ENCODE peak calls at places on chromosomes 1 and 21, in four cellular contexts. K, H, V and M are unnamed samples. For H3K79me1, the result is how much of the 10 kb centered on the place peaks cover.

GRCh38 chr1:234611153-234611798 is 1.3 kb upstream of the IRF2BP2 start:
- DNase-seq in K (peak), H (peak), V (peak), M (peak)

GRCh38 chr1:84298336-84298687 is 3.2 kb upstream of the SAMD13 start:
- DNase-seq in K (no peak), H (peak), V (peak), M (peak)

GRCh38 chr1:31416101-31416736 is 3.2 kb downstream of the SERINC2 start:
- DNase-seq in K (no peak), H (no peak), V (no peak), M (peak)

GRCh38 chr1:43270421-43271095 is 775 bp downstream of the TMEM125 start:
- DNase-seq in K (peak), H (no peak), V (peak), M (peak)

GRCh38 chr1:20237646-20238045 is 51.3 kb upstream of the PLA2G2C start:
- DNase-seq in K (no peak), H (no peak), V (no peak), M (no peak)

GRCh38 chr1:116916533-116917460 is 7.1 kb downstream of the PTGFRN start:
- DNase-seq in K (no peak), H (no peak), V (no peak), M (no peak)

GRCh38 chr1:36304521-36304920 is 1.6 kb upstream of the SH3D21 start:
- DNase-seq in K (no peak), H (no peak), V (no peak), M (no peak)

GRCh38 chr1:1298861-1299685 is 8.7 kb downstream of the ACAP3 start:
- DNase-seq in K (no peak), H (no peak), V (peak), M (peak)

GRCh38 chr1:2202843-2203601 is 8.4 kb upstream of the FAAP20 start:
- DNase-seq in K (no peak), H (no peak), V (no peak), M (no peak)

GRCh38 chr1:169090900-169091311 is 15.6 kb upstream of the ATP1B1 start:
- DNase-seq in K (no peak), H (no peak), V (no peak), M (no peak)

GRCh38 chr1:234979316-234980223 is 149.1 kb downstream of the TOMM20 start:
- DNase-seq in K (no peak), H (no peak), V (no peak), M (no peak)

GRCh38 chr21:42971897-42972275 is 2.5 kb upstream of the PKNOX1 start:
- DNase-seq in K (no peak), H (no peak), V (peak), M (no peak)

GRCh38 chr1:161727343-161727924 is 6.1 kb downstream of the FCRLB start:
- DNase-seq in K (no peak), H (peak), V (no peak), M (no peak)

GRCh38 chr1:71762514-71763255 is 519.7 kb downstream of the NEGR1 start:
- DNase-seq in K (no peak), H (no peak), V (no peak), M (no peak)

GRCh38 chr1:152621993-152622392 is 910 bp downstream of the LCE3A start:
- DNase-seq in K (no peak), H (no peak), V (no peak), M (no peak)

GRCh38 chr1:106536741-106537140 is 519.7 kb upstream of the PRMT6 start:
- DNase-seq in K (no peak), H (no peak), V (no peak), M (no peak)

GRCh38 chr1:197807739-197808453 is 32.6 kb upstream of the DENND1B start:
- DNase-seq in K (no peak), H (no peak), V (no peak), M (no peak)

GRCh38 chr1:215397106-215397505 is 170.0 kb upstream of the KCTD3 start:
- DNase-seq in K (no peak), H (no peak), V (no peak), M (no peak)
- H3K79me1 ChIP-seq in K (under half), H (under half), V (under half), M (under half)

GRCh38 chr21:44024895-44025353 is 12.8 kb downstream of the TRAPPC10 start:
- DNase-seq in K (no peak), H (peak), V (no peak), M (peak)

GRCh38 chr21:44024257-44024656 is 12.1 kb downstream of the TRAPPC10 start:
- DNase-seq in K (no peak), H (no peak), V (no peak), M (no peak)

GRCh38 chr21:44029460-44030087 is 17.5 kb downstream of the TRAPPC10 start:
- DNase-seq in K (no peak), H (no peak), V (no peak), M (no peak)

GRCh38 chr21:44028287-44028659 is 16.2 kb downstream of the TRAPPC10 start:
- DNase-seq in K (no peak), H (no peak), V (no peak), M (no peak)

DNA sequence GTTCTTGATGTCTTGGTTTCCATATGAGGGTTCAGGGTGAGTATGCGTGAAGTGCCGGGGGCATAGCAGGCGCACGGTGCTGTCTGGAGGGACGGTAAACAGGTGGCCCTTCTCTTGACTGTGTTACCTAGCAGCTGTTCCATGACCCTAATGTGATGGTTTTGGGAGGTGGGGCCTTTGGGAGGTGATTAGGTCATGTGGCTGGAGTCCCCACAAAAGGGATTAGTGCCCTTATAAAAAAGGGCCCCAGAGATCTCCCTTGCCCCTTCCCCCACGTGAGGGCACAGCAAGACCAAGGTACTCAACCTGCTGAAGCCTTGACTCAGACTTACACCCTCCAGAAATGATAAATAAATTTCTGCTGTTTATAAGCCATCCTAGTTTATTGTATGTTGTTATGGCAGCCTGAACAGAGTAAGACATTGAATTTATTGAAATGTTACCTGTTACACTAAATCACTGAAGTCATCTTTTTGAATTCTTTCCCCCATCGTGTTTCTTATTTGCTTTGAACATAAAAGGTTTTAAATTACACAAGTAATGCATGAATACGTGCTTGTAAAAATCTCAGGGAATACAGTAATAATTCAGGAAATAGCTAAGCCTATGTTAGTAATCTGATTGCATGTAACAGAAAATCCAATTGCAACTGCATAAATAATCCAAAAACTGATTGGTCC is 15.6 kb downstream of the TRAPPC10 start:
- DNase-seq in K (no peak), H (no peak), V (no peak), M (no peak)
- H4K5ac ChIP-seq in K (peak), H (no peak), V (no peak), M (no peak)

GRCh38 chr1:227846265-227846858 is 30.9 kb downstream of the PRSS38 start:
- DNase-seq in K (no peak), H (no peak), V (no peak), M (no peak)

GRCh38 chr1:227841141-227841540 is 25.7 kb downstream of the PRSS38 start:
- DNase-seq in K (no peak), H (no peak), V (no peak), M (no peak)

GRCh38 chr1:227845115-227845389 is 29.6 kb downstream of the PRSS38 start:
- DNase-seq in K (no peak), H (no peak), V (no peak), M (no peak)

GRCh38 chr1:227845519-227845918 is 30.0 kb downstream of the PRSS38 start:
- DNase-seq in K (no peak), H (no peak), V (no peak), M (no peak)

DNA sequence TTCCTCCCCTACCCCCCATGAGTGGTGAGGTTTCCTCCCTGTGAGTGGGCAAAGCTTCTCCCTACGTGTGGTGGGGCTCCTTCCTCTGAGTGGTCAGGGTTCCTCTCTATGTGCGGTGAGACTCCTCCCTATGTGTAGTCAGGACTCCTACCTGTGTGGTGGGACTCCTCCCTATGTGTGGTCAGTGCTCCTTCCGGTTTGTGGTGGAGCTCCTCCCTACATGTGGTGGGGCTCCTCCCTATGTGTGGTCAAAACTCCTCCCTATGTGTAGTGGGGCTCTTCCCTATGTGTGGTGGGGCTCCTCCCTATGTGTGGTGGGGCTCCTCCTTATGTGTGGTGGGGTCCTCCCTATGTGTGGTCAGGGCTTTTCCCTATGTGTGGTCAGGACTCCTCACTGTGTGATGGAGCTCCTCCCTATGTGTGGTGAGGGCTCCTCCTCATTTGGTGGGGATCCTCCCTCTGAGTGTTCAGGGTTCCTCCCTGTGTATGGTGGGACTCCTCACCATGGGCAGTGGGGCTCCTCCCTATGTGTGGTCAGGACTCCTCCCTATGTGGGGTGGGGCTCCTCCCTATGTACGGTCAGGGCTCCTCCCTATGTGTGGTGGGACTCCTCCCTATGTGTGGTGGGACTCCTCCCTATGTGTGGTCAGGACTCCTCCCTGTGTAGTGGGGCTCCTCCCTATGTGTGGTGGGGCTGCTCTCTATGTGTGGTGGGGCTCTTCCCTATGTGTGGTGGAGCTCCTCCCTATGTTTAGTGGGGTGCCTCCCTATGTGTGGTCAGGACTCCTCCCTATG is 29.0 kb downstream of the PRSS38 start:
- DNase-seq in K (no peak), H (no peak), V (no peak), M (no peak)
- H3K79me1 ChIP-seq in K (under half), H (under half), V (under half), M (under half)

DNA sequence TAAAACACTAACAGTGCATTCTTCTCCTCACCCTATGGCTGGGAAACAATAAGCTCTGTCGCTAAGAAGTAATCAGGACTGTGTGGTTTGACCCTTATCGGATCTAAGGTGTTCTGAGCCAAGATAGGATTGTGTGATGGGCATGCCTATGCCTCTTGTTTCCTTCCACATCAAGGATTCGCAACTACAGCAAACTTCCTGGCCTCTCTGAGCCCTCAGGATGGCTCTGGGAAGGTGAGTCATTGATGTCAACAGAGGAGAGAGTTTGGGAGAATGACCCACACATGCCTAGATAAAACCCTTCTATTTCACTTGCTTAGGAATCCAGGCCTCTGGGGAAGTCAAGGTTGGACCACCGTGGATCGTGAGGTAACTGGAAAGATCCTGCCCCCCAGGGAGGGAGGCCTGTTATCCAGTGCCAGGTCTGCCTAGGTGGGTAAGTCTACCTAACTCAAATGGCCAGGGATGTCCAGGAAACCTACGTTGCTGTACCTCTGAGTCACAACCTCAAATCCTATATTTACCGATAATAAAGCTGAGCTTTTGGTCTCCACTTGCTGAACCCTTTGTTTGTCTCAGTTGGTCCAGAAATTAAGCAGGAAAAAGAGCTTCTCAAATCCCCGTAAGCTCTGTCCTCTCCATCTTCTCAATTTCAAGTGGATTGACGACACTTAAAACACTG is 27.4 kb downstream of the TIAM1 start:
- DNase-seq in K (no peak), H (peak), V (no peak), M (peak)
- H4K5ac ChIP-seq in K (no peak), H (no peak), V (no peak), M (no peak)